ENCODE peak calls at places on chromosomes 12 and 14, in four cellular contexts. S is thoracic aorta; V is stimulated activated CD4-positive, alpha-beta T cell treated with anti-CD3 and anti-CD28 coated beads, Interleukin-15, amount 100 ng/mL, for 1 hour; W is CD4-positive, alpha-beta memory T cell. Q is an unnamed sample.

GRCh38 chr12:104463371-104463770 is 6.6 kb downstream of the CHST11 start:
- DNase-seq in S (no peak), W (no peak), V (no peak), Q (no peak)

GRCh38 chr12:69510176-69510827 is 40.1 kb downstream of the FRS2 start:
- DNase-seq in S (no peak), V (no peak), W (no peak), Q (no peak)

GRCh38 chr14:93025055-93025454 is 90.7 kb downstream of the ITPK1 start:
- DNase-seq in S (no peak), V (no peak), W (no peak), Q (no peak)

GRCh38 chr14:97697772-97698171 is 900.6 kb downstream of the VRK1 start:
- DNase-seq in V (no peak), W (peak), S (no peak), Q (no peak)

GRCh38 chr12:31745242-31745641 is 16.4 kb upstream of the AMN1 start:
- DNase-seq in S (no peak), W (no peak), V (no peak), Q (no peak)

GRCh38 chr14:69973846-69974245 is 94.6 kb downstream of the SMOC1 start:
- DNase-seq in V (no peak), S (no peak), W (no peak), Q (no peak)

GRCh38 chr14:75711134-75711795 is 50.2 kb downstream of the TTLL5 start:
- DNase-seq in V (no peak), S (no peak), W (peak), Q (no peak)

GRCh38 chr12:122022393-122023338 is 982 bp downstream of the BCL7A start:
- DNase-seq in V (peak), W (peak), S (no peak), Q (peak)

GRCh38 chr12:42763682-42764081 is 174.1 kb upstream of the PRICKLE1 start:
- DNase-seq in W (no peak), V (no peak), S (no peak), Q (no peak)